ENCODE peak calls at places on chromosomes 12 and 14, in ten cellular contexts. One of them, this sample, is unnamed. For H3K4me1, the result is how much of the 10 kb centered on the place peaks cover.

GRCh38 chr14:72892879-72893635 is 844 bp downstream of the DPF3 start:
- DNase-seq in HepG2: no peak
- DNase-seq in stomach: no peak
- DNase-seq in GM12878: no peak
- DNase-seq in sigmoid colon: no peak
- DNase-seq in Panc1: no peak
- DNase-seq in transverse colon: peak
- DNase-seq in HCT116: no peak
- DNase-seq in prostate gland: no peak
- DNase-seq in K562: peak
- DNase-seq in this sample: no peak

GRCh38 chr14:50541159-50541567 is 8.8 kb upstream of the MAP4K5 start:
- DNase-seq in HepG2: no peak
- DNase-seq in stomach: no peak
- DNase-seq in GM12878: no peak
- DNase-seq in sigmoid colon: no peak
- DNase-seq in Panc1: no peak
- DNase-seq in transverse colon: no peak
- DNase-seq in HCT116: no peak
- DNase-seq in prostate gland: no peak
- DNase-seq in K562: no peak
- DNase-seq in this sample: no peak

GRCh38 chr12:76288218-76288617 is 60.0 kb downstream of the BBS10 start:
- DNase-seq in HepG2: no peak
- DNase-seq in stomach: no peak
- DNase-seq in GM12878: no peak
- DNase-seq in sigmoid colon: no peak
- DNase-seq in Panc1: no peak
- DNase-seq in transverse colon: no peak
- DNase-seq in HCT116: no peak
- DNase-seq in prostate gland: no peak
- DNase-seq in K562: no peak
- DNase-seq in this sample: no peak

GRCh38 chr12:25994252-25994651 is 35.8 kb downstream of the RASSF8 start:
- DNase-seq in HepG2: no peak
- DNase-seq in stomach: no peak
- DNase-seq in GM12878: no peak
- DNase-seq in sigmoid colon: no peak
- DNase-seq in Panc1: no peak
- DNase-seq in transverse colon: no peak
- DNase-seq in HCT116: no peak
- DNase-seq in prostate gland: no peak
- DNase-seq in K562: no peak
- DNase-seq in this sample: no peak

GRCh38 chr14:54188036-54188666 is 208.7 kb upstream of the CDKN3 start:
- DNase-seq in HepG2: no peak
- DNase-seq in stomach: no peak
- DNase-seq in GM12878: no peak
- DNase-seq in sigmoid colon: no peak
- DNase-seq in Panc1: no peak
- DNase-seq in transverse colon: no peak
- DNase-seq in HCT116: no peak
- DNase-seq in prostate gland: no peak
- DNase-seq in K562: no peak
- DNase-seq in this sample: no peak

GRCh38 chr12:56629459-56630179 is 507 bp downstream of the BAZ2A start:
- DNase-seq in HepG2: no peak
- DNase-seq in stomach: no peak
- DNase-seq in GM12878: no peak
- DNase-seq in sigmoid colon: no peak
- DNase-seq in Panc1: no peak
- DNase-seq in transverse colon: peak
- DNase-seq in HCT116: no peak
- DNase-seq in prostate gland: no peak
- DNase-seq in K562: peak
- DNase-seq in this sample: no peak

GRCh38 chr12:3600039-3600720 is 109.2 kb downstream of the PRMT8 start:
- DNase-seq in HepG2: no peak
- DNase-seq in stomach: no peak
- DNase-seq in GM12878: no peak
- DNase-seq in sigmoid colon: no peak
- DNase-seq in Panc1: no peak
- DNase-seq in transverse colon: no peak
- DNase-seq in HCT116: no peak
- DNase-seq in prostate gland: no peak
- DNase-seq in K562: peak
- DNase-seq in this sample: no peak

GRCh38 chr14:88995437-88996198 is 171.2 kb downstream of the TTC8 start:
- DNase-seq in HepG2: no peak
- DNase-seq in stomach: no peak
- DNase-seq in GM12878: no peak
- DNase-seq in sigmoid colon: no peak
- DNase-seq in Panc1: no peak
- DNase-seq in transverse colon: no peak
- DNase-seq in HCT116: no peak
- DNase-seq in prostate gland: no peak
- DNase-seq in K562: no peak
- DNase-seq in this sample: no peak

GRCh38 chr12:102220736-102221135 is 23.1 kb upstream of the PMCH start:
- DNase-seq in HepG2: no peak
- DNase-seq in stomach: no peak
- DNase-seq in GM12878: no peak
- DNase-seq in sigmoid colon: no peak
- DNase-seq in Panc1: no peak
- DNase-seq in transverse colon: no peak
- DNase-seq in HCT116: no peak
- DNase-seq in prostate gland: no peak
- DNase-seq in K562: no peak
- DNase-seq in this sample: no peak

GRCh38 chr14:38623661-38624060 is 367.8 kb upstream of the CLEC14A start:
- DNase-seq in HepG2: no peak
- DNase-seq in stomach: no peak
- DNase-seq in GM12878: no peak
- DNase-seq in sigmoid colon: no peak
- DNase-seq in Panc1: no peak
- DNase-seq in transverse colon: no peak
- DNase-seq in HCT116: no peak
- DNase-seq in prostate gland: no peak
- DNase-seq in K562: no peak
- DNase-seq in this sample: no peak

GRCh38 chr14:99454246-99454645 is 26.4 kb downstream of the SETD3 start:
- DNase-seq in HepG2: no peak
- DNase-seq in stomach: no peak
- DNase-seq in GM12878: no peak
- DNase-seq in sigmoid colon: no peak
- DNase-seq in Panc1: no peak
- DNase-seq in transverse colon: no peak
- DNase-seq in HCT116: no peak
- DNase-seq in prostate gland: no peak
- DNase-seq in K562: no peak
- DNase-seq in this sample: no peak

GRCh38 chr12:129949652-129950051 is 45.8 kb upstream of the TMEM132D start:
- DNase-seq in HepG2: no peak
- DNase-seq in stomach: no peak
- DNase-seq in GM12878: no peak
- DNase-seq in sigmoid colon: no peak
- DNase-seq in Panc1: no peak
- DNase-seq in transverse colon: no peak
- DNase-seq in HCT116: no peak
- DNase-seq in prostate gland: no peak
- DNase-seq in K562: no peak
- DNase-seq in this sample: no peak

GRCh38 chr12:67517181-67517887 is 131.2 kb upstream of the DYRK2 start:
- DNase-seq in HepG2: no peak
- DNase-seq in stomach: peak
- DNase-seq in GM12878: no peak
- DNase-seq in sigmoid colon: peak
- DNase-seq in Panc1: no peak
- DNase-seq in transverse colon: peak
- DNase-seq in HCT116: peak
- DNase-seq in prostate gland: peak
- DNase-seq in K562: no peak
- DNase-seq in this sample: peak

GRCh38 chr12:26787125-26787495 is 45.9 kb downstream of the ITPR2 start:
- DNase-seq in HepG2: no peak
- DNase-seq in stomach: no peak
- DNase-seq in GM12878: no peak
- DNase-seq in sigmoid colon: no peak
- DNase-seq in Panc1: no peak
- DNase-seq in transverse colon: no peak
- DNase-seq in HCT116: no peak
- DNase-seq in prostate gland: no peak
- DNase-seq in K562: no peak
- DNase-seq in this sample: no peak

DNA sequence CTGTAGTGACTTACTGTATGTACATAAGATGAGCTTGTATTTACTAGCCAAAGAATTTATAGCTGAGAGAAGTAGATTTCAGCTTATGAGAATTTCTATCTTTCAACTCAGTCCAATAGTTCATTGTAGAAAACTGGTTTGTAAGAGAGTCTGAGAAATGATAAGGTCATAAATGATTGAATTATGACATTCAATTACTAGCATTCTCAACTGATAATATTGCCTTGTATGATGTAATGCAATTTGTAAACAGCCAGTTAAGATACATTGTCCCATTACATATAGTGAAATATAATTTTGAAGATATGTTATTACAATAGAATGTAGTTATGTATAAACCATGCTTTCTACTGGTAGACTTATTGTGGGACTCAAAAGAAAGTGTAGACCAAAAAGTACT is 42.5 kb upstream of the STRAP start:
- DNase-seq in HepG2: no peak
- DNase-seq in stomach: no peak
- DNase-seq in GM12878: no peak
- DNase-seq in sigmoid colon: no peak
- DNase-seq in Panc1: no peak
- DNase-seq in transverse colon: no peak
- DNase-seq in HCT116: no peak
- DNase-seq in prostate gland: no peak
- DNase-seq in K562: no peak
- DNase-seq in this sample: no peak
- H3K4me1 ChIP-seq in HepG2: under half
- H3K4me1 ChIP-seq in stomach: under half
- H3K4me1 ChIP-seq in GM12878: under half
- H3K4me1 ChIP-seq in sigmoid colon: under half
- H3K4me1 ChIP-seq in Panc1: under half
- H3K4me1 ChIP-seq in transverse colon: under half
- H3K4me1 ChIP-seq in HCT116: under half
- H3K4me1 ChIP-seq in prostate gland: under half
- H3K4me1 ChIP-seq in K562: under half
- H3K4me1 ChIP-seq in this sample: under half

DNA sequence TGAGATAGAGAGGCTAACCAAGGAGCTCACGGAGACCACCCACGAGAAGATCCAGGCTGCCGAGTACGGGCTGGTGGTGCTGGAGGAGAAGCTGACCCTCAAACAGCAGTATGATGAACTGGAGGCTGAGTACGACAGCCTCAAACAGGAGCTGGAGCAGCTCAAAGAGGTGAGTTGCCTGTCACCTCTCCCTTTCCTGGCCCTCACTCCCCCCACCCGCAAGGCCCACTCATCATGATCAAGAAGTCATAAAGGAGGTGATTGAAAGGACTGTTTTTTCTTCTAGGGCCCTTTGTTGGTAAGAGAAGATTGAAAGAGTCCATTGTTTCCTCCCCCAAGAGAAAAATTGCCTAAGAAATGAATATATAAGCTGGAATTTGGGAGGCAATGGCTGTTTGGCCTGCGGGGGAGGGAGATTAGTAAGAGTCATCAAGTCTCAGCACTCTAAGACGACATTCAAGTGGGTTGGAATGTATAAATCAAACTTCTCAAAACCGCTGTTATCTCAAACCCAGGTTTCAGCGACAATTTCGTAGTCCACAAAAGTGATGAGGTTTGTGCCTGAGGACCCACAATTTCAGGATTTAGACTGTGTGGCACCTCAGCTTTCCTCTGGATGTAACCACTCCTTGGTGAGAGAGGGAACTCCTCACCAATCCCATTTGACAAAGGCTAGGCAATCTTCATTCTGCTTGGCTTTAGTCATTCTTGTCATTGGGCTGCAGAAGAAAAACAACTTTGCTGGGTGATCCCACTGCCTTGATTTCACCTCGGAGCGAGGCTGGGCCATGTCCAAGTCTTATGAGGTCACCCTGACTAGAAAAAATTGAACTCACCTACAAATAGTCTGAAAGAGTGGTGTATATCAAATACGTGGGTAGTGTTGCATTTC is 975 bp downstream of the BICD1 start:
- DNase-seq in HepG2: peak
- DNase-seq in stomach: no peak
- DNase-seq in GM12878: no peak
- DNase-seq in sigmoid colon: no peak
- DNase-seq in Panc1: no peak
- DNase-seq in transverse colon: peak
- DNase-seq in HCT116: peak
- DNase-seq in prostate gland: no peak
- DNase-seq in K562: peak
- DNase-seq in this sample: no peak
- TF ChIP-seq POLR2AphosphoS5 in HepG2: no peak
- TF ChIP-seq POLR2AphosphoS5 in stomach: peak
- TF ChIP-seq POLR2AphosphoS5 in GM12878: no peak
- TF ChIP-seq POLR2AphosphoS5 in sigmoid colon: no peak
- TF ChIP-seq POLR2AphosphoS5 in Panc1: no peak
- TF ChIP-seq POLR2AphosphoS5 in transverse colon: no peak
- TF ChIP-seq POLR2AphosphoS5 in HCT116: no peak
- TF ChIP-seq POLR2AphosphoS5 in prostate gland: no peak
- TF ChIP-seq POLR2AphosphoS5 in K562: no peak
- TF ChIP-seq POLR2AphosphoS5 in this sample: no peak

GRCh38 chr12:6463858-6464257 is 6.6 kb downstream of the VAMP1 start:
- DNase-seq in HepG2: no peak
- DNase-seq in stomach: no peak
- DNase-seq in GM12878: no peak
- DNase-seq in sigmoid colon: no peak
- DNase-seq in Panc1: no peak
- DNase-seq in transverse colon: no peak
- DNase-seq in HCT116: no peak
- DNase-seq in prostate gland: no peak
- DNase-seq in K562: no peak
- DNase-seq in this sample: no peak
- H3K4me1 ChIP-seq in HepG2: under half
- H3K4me1 ChIP-seq in stomach: under half
- H3K4me1 ChIP-seq in GM12878: half or more
- H3K4me1 ChIP-seq in sigmoid colon: under half
- H3K4me1 ChIP-seq in Panc1: under half
- H3K4me1 ChIP-seq in transverse colon: under half
- H3K4me1 ChIP-seq in HCT116: under half
- H3K4me1 ChIP-seq in prostate gland: under half
- H3K4me1 ChIP-seq in K562: under half
- H3K4me1 ChIP-seq in this sample: under half

DNA sequence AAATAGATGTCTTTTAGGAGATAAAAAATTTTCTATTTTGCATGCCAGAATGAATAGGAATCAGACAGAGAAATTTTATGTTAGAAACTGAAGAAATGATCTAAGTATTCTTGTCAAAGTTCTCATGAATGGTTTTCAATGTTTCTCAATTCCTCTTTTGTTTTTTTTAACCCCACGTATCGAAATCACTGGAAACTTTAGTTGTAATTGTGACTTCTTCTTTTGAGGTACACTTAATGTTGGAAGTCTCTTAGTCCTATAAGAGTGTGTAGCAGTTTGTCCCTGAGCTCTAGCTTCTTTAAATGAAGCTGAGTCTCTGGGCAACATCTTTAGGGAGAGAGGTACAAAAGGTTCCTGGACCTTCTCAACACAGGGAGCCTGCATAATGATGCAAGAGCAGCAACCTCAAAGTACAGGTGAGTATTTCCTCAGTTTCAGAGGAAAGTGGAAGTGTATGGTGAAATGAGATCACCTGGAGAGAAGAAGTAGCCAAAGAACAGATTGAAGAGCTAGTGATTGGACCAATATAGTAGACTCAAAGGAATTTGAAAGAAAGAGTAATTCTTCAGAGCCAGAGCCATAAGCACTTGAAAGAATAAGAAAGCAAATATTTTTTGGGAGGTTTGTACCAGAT is at the start of gene CLEC6A:
- DNase-seq in HepG2: no peak
- DNase-seq in stomach: no peak
- DNase-seq in GM12878: peak
- DNase-seq in sigmoid colon: no peak
- DNase-seq in Panc1: no peak
- DNase-seq in transverse colon: no peak
- DNase-seq in HCT116: no peak
- DNase-seq in prostate gland: no peak
- DNase-seq in K562: no peak
- DNase-seq in this sample: no peak
- TF ChIP-seq POLR2AphosphoS5 in HepG2: no peak
- TF ChIP-seq POLR2AphosphoS5 in stomach: no peak
- TF ChIP-seq POLR2AphosphoS5 in GM12878: no peak
- TF ChIP-seq POLR2AphosphoS5 in sigmoid colon: no peak
- TF ChIP-seq POLR2AphosphoS5 in Panc1: no peak
- TF ChIP-seq POLR2AphosphoS5 in transverse colon: no peak
- TF ChIP-seq POLR2AphosphoS5 in HCT116: no peak
- TF ChIP-seq POLR2AphosphoS5 in prostate gland: no peak
- TF ChIP-seq POLR2AphosphoS5 in K562: no peak
- TF ChIP-seq POLR2AphosphoS5 in this sample: no peak